ENCODE peak calls at places on chromosome 13, in six cellular contexts. One of them, this sample, is unnamed. For H3K27me3 and H3K4me1, the result is how much of the 10 kb centered on the place peaks cover.

GRCh38 chr13:84925443-84925842 is 873.8 kb downstream of the SLITRK6 start:
- DNase-seq in IMR-90: peak
- DNase-seq in aorta: no peak
- DNase-seq in BE2C: no peak
- DNase-seq in effector memory CD4-positive, alpha-beta T cell: no peak
- DNase-seq in left ventricle myocardium inferior: no peak
- DNase-seq in this sample: no peak

GRCh38 chr13:24910502-24911134 is 146.6 kb downstream of the RNF17 start:
- DNase-seq in BE2C: no peak
- DNase-seq in IMR-90: peak
- DNase-seq in effector memory CD4-positive, alpha-beta T cell: no peak
- DNase-seq in left ventricle myocardium inferior: no peak
- DNase-seq in aorta: no peak
- DNase-seq in this sample: no peak

GRCh38 chr13:33676700-33677048 is 141.3 kb upstream of the RFC3 start:
- DNase-seq in BE2C: peak
- DNase-seq in aorta: no peak
- DNase-seq in left ventricle myocardium inferior: peak
- DNase-seq in effector memory CD4-positive, alpha-beta T cell: no peak
- DNase-seq in IMR-90: peak
- DNase-seq in this sample: peak

GRCh38 chr13:108349269-108349668 is 79.8 kb downstream of the TNFSF13B start:
- DNase-seq in aorta: no peak
- DNase-seq in IMR-90: no peak
- DNase-seq in BE2C: no peak
- DNase-seq in effector memory CD4-positive, alpha-beta T cell: no peak
- DNase-seq in left ventricle myocardium inferior: no peak
- DNase-seq in this sample: no peak

GRCh38 chr13:32790731-32791130 is 204.5 kb downstream of the PDS5B start:
- DNase-seq in BE2C: no peak
- DNase-seq in aorta: no peak
- DNase-seq in left ventricle myocardium inferior: no peak
- DNase-seq in effector memory CD4-positive, alpha-beta T cell: no peak
- DNase-seq in IMR-90: no peak
- DNase-seq in this sample: no peak

GRCh38 chr13:73598021-73598712 is 536.0 kb downstream of the KLF12 start:
- DNase-seq in left ventricle myocardium inferior: no peak
- DNase-seq in aorta: no peak
- DNase-seq in effector memory CD4-positive, alpha-beta T cell: no peak
- DNase-seq in IMR-90: peak
- DNase-seq in BE2C: no peak
- DNase-seq in this sample: no peak

GRCh38 chr13:39415003-39415402 is 188.0 kb downstream of the LHFPL6 start:
- DNase-seq in left ventricle myocardium inferior: no peak
- DNase-seq in effector memory CD4-positive, alpha-beta T cell: no peak
- DNase-seq in BE2C: no peak
- DNase-seq in aorta: no peak
- DNase-seq in IMR-90: no peak
- DNase-seq in this sample: no peak

GRCh38 chr13:75749407-75749806 is 113.3 kb downstream of the LMO7 start:
- DNase-seq in aorta: peak
- DNase-seq in left ventricle myocardium inferior: no peak
- DNase-seq in IMR-90: peak
- DNase-seq in BE2C: peak
- DNase-seq in effector memory CD4-positive, alpha-beta T cell: no peak
- DNase-seq in this sample: no peak

GRCh38 chr13:26327905-26328304 is 74.0 kb downstream of the CDK8 start:
- DNase-seq in IMR-90: no peak
- DNase-seq in aorta: no peak
- DNase-seq in effector memory CD4-positive, alpha-beta T cell: no peak
- DNase-seq in left ventricle myocardium inferior: no peak
- DNase-seq in BE2C: no peak
- DNase-seq in this sample: no peak

GRCh38 chr13:39385154-39385553 is 217.8 kb downstream of the LHFPL6 start:
- DNase-seq in left ventricle myocardium inferior: no peak
- DNase-seq in BE2C: no peak
- DNase-seq in IMR-90: no peak
- DNase-seq in aorta: no peak
- DNase-seq in effector memory CD4-positive, alpha-beta T cell: no peak
- DNase-seq in this sample: no peak

GRCh38 chr13:41648314-41648935 is 191.1 kb downstream of the RGCC start:
- DNase-seq in IMR-90: peak
- DNase-seq in aorta: no peak
- DNase-seq in left ventricle myocardium inferior: no peak
- DNase-seq in BE2C: no peak
- DNase-seq in effector memory CD4-positive, alpha-beta T cell: no peak
- DNase-seq in this sample: no peak

GRCh38 chr13:37070956-37071355 is 11.5 kb upstream of the SUPT20H start:
- DNase-seq in effector memory CD4-positive, alpha-beta T cell: no peak
- DNase-seq in IMR-90: peak
- DNase-seq in aorta: no peak
- DNase-seq in BE2C: no peak
- DNase-seq in left ventricle myocardium inferior: no peak
- DNase-seq in this sample: no peak

GRCh38 chr13:21613791-21614190 is 9.8 kb upstream of the MICU2 start:
- DNase-seq in BE2C: no peak
- DNase-seq in IMR-90: no peak
- DNase-seq in aorta: no peak
- DNase-seq in effector memory CD4-positive, alpha-beta T cell: no peak
- DNase-seq in left ventricle myocardium inferior: no peak
- DNase-seq in this sample: no peak

GRCh38 chr13:59494560-59494970 is 669.2 kb downstream of the DIAPH3 start:
- DNase-seq in IMR-90: peak
- DNase-seq in left ventricle myocardium inferior: peak
- DNase-seq in BE2C: no peak
- DNase-seq in effector memory CD4-positive, alpha-beta T cell: no peak
- DNase-seq in aorta: no peak
- DNase-seq in this sample: no peak

GRCh38 chr13:64810701-64811258 is 2419.4 kb downstream of the PCDH9 start:
- DNase-seq in BE2C: no peak
- DNase-seq in left ventricle myocardium inferior: no peak
- DNase-seq in aorta: no peak
- DNase-seq in IMR-90: peak
- DNase-seq in effector memory CD4-positive, alpha-beta T cell: no peak
- DNase-seq in this sample: no peak

GRCh38 chr13:30341815-30342570 is 34.6 kb upstream of the KATNAL1 start:
- DNase-seq in IMR-90: peak
- DNase-seq in BE2C: peak
- DNase-seq in left ventricle myocardium inferior: peak
- DNase-seq in aorta: peak
- DNase-seq in effector memory CD4-positive, alpha-beta T cell: no peak
- DNase-seq in this sample: peak
- H3K4me3 ChIP-seq in IMR-90: no peak
- H3K4me3 ChIP-seq in BE2C: no peak
- H3K4me3 ChIP-seq in left ventricle myocardium inferior: peak
- H3K4me3 ChIP-seq in aorta: no peak
- H3K4me3 ChIP-seq in effector memory CD4-positive, alpha-beta T cell: no peak
- H3K4me3 ChIP-seq in this sample: no peak

DNA sequence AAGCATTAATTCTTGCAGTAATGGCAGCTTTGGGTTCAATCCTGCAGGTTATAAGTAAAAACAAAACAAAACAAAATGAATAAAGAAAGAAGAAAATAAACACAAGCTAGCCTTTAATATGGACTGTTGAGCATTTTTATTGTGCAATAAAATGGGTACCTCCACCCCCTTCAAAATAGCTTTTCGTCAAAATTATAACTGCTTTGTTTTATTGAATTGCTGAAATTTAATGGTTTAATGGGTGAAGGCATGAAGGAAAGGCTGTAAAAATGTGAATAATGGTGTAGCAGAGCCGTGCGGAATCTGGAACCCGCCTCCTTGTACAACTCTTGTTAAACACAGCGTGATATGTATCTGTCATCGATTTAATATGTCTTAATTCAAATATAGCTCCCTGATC is 2.2 kb upstream of the ZIC5 start:
- DNase-seq in effector memory CD4-positive, alpha-beta T cell: no peak
- DNase-seq in IMR-90: no peak
- DNase-seq in left ventricle myocardium inferior: no peak
- DNase-seq in aorta: no peak
- DNase-seq in BE2C: no peak
- DNase-seq in this sample: no peak
- H3K27me3 ChIP-seq in effector memory CD4-positive, alpha-beta T cell: half or more
- H3K27me3 ChIP-seq in IMR-90: half or more
- H3K27me3 ChIP-seq in left ventricle myocardium inferior: half or more
- H3K27me3 ChIP-seq in aorta: under half
- H3K27me3 ChIP-seq in BE2C: half or more
- H3K27me3 ChIP-seq in this sample: under half

DNA sequence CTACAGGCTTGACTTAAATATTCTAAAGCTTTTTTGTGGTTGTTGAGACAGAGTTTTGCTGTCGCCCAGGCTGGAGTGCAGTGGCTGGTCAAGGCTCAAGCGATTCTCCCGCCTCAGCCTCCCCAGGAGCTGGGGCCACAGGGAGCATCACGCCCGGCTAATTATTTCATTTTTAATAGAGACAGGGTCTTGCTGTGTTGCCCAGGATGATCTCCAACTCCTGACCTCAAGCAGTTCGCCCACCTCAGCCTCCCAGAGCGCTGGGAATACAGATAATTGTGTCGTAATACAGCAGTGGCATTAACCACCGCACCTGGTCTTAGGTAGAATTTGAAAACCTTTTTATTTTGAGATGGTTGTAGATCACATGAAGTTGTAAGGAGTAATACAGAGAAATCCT is 1.5 kb upstream of the DCUN1D2 start:
- DNase-seq in left ventricle myocardium inferior: no peak
- DNase-seq in BE2C: no peak
- DNase-seq in IMR-90: no peak
- DNase-seq in aorta: no peak
- DNase-seq in effector memory CD4-positive, alpha-beta T cell: no peak
- DNase-seq in this sample: no peak
- H3K4me1 ChIP-seq in left ventricle myocardium inferior: half or more
- H3K4me1 ChIP-seq in BE2C: under half
- H3K4me1 ChIP-seq in IMR-90: under half
- H3K4me1 ChIP-seq in aorta: under half
- H3K4me1 ChIP-seq in effector memory CD4-positive, alpha-beta T cell: under half
- H3K4me1 ChIP-seq in this sample: under half

GRCh38 chr13:99434258-99434788 is 66.9 kb upstream of the TM9SF2 start:
- DNase-seq in BE2C: no peak
- DNase-seq in aorta: no peak
- DNase-seq in effector memory CD4-positive, alpha-beta T cell: peak
- DNase-seq in IMR-90: no peak
- DNase-seq in left ventricle myocardium inferior: no peak
- DNase-seq in this sample: no peak

GRCh38 chr13:99429670-99430069 is 71.6 kb upstream of the TM9SF2 start:
- DNase-seq in aorta: no peak
- DNase-seq in IMR-90: no peak
- DNase-seq in BE2C: no peak
- DNase-seq in left ventricle myocardium inferior: no peak
- DNase-seq in effector memory CD4-positive, alpha-beta T cell: no peak
- DNase-seq in this sample: no peak

GRCh38 chr13:99433543-99434075 is 67.7 kb upstream of the TM9SF2 start:
- DNase-seq in left ventricle myocardium inferior: no peak
- DNase-seq in aorta: no peak
- DNase-seq in effector memory CD4-positive, alpha-beta T cell: no peak
- DNase-seq in BE2C: no peak
- DNase-seq in IMR-90: no peak
- DNase-seq in this sample: no peak

GRCh38 chr13:99432637-99433542 is 68.4 kb upstream of the TM9SF2 start:
- DNase-seq in BE2C: no peak
- DNase-seq in effector memory CD4-positive, alpha-beta T cell: peak
- DNase-seq in aorta: peak
- DNase-seq in IMR-90: peak
- DNase-seq in left ventricle myocardium inferior: peak
- DNase-seq in this sample: peak

GRCh38 chr13:99431927-99432636 is 69.2 kb upstream of the TM9SF2 start:
- DNase-seq in IMR-90: no peak
- DNase-seq in aorta: no peak
- DNase-seq in left ventricle myocardium inferior: no peak
- DNase-seq in effector memory CD4-positive, alpha-beta T cell: no peak
- DNase-seq in BE2C: no peak
- DNase-seq in this sample: no peak
- H3K4me3 ChIP-seq in IMR-90: no peak
- H3K4me3 ChIP-seq in aorta: no peak
- H3K4me3 ChIP-seq in left ventricle myocardium inferior: peak
- H3K4me3 ChIP-seq in effector memory CD4-positive, alpha-beta T cell: peak
- H3K4me3 ChIP-seq in BE2C: no peak
- H3K4me3 ChIP-seq in this sample: no peak

DNA sequence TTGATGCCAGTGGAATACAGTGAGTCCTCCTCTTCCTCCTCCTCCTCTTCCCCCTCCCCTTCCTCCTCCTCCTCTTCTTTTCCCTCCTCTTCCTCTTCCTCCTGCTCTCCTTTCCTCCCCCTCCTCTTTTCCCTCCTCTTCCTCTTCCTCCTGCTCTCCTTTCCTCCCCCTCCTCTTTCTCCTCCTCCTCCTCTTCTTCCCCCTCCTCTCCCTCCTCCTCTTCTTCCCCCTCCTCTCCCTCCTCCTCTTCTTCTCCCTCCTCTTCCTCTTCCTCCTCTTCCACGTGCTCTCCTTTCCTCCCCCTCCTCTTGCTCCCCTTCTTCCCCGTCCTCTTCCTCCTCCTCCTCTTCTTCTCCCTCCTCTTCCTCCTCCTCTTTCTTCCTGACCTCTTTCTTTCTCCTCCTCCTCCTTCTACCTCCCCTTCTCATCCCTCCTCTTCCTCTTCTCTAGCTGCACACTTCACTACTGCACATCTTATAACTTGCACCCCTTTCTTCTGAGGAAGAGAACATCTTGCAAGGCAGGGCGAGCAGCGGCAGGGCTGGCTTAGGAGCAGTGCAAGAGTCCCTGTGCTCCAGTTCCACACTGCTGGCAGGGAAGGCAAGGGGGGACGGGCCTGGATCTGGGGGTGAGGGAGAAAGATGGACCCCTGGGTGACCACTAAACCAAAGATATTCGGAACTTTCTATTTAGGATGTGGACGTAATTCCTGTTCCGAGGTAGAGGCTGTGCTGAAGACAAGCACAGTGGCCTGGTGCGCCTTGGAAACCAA is 5.6 kb downstream of the PDX1 start:
- DNase-seq in BE2C: no peak
- DNase-seq in effector memory CD4-positive, alpha-beta T cell: no peak
- DNase-seq in aorta: no peak
- DNase-seq in left ventricle myocardium inferior: no peak
- DNase-seq in IMR-90: no peak
- DNase-seq in this sample: no peak
- H3K27me3 ChIP-seq in BE2C: half or more
- H3K27me3 ChIP-seq in effector memory CD4-positive, alpha-beta T cell: half or more
- H3K27me3 ChIP-seq in aorta: under half
- H3K27me3 ChIP-seq in left ventricle myocardium inferior: half or more
- H3K27me3 ChIP-seq in IMR-90: half or more
- H3K27me3 ChIP-seq in this sample: under half

GRCh38 chr13:40563350-40564125 is 102.9 kb downstream of the FOXO1 start:
- DNase-seq in effector memory CD4-positive, alpha-beta T cell: no peak
- DNase-seq in IMR-90: no peak
- DNase-seq in left ventricle myocardium inferior: no peak
- DNase-seq in aorta: no peak
- DNase-seq in BE2C: no peak
- DNase-seq in this sample: no peak
- H3K4me1 ChIP-seq in effector memory CD4-positive, alpha-beta T cell: under half
- H3K4me1 ChIP-seq in IMR-90: under half
- H3K4me1 ChIP-seq in left ventricle myocardium inferior: half or more
- H3K4me1 ChIP-seq in aorta: under half
- H3K4me1 ChIP-seq in BE2C: under half
- H3K4me1 ChIP-seq in this sample: under half

This sample was measured in lung.